ENCODE peak calls at places on chromosomes 7 and 10, in five cellular contexts. D is NB4, R is dorsolateral prefrontal cortex, A is fibroblast of lung, O is WERI-Rb-1. S is an unnamed sample.

GRCh38 chr7:51079494-51079893 is 237.1 kb downstream of the COBL start:
- DNase-seq in O (no peak), R (no peak), A (no peak), D (no peak), S (no peak)

GRCh38 chr7:7795736-7796135 is 77.3 kb upstream of the RPA3 start:
- DNase-seq in A (peak; percentile 60), R (no peak), O (no peak), D (peak; percentile 43), S (no peak)

GRCh38 chr10:500876-501275 is 188.6 kb downstream of the DIP2C start:
- DNase-seq in O (no peak), A (peak; percentile 51), D (no peak), R (no peak), S (no peak)

GRCh38 chr10:58651040-58651439 is 138.4 kb downstream of the BICC1 start:
- DNase-seq in A (peak; percentile 45), D (no peak), O (no peak), R (no peak), S (no peak)

GRCh38 chr7:20597339-20597738 is 18.1 kb upstream of the ABCB5 start:
- DNase-seq in A (peak; percentile 12), O (no peak), D (no peak), R (no peak), S (no peak)

GRCh38 chr7:101707587-101707986 is 78.5 kb upstream of the MYL10 start:
- DNase-seq in O (no peak), A (no peak), R (no peak), D (no peak), S (peak; percentile 91)

GRCh38 chr7:117829450-117829849 is 43.8 kb downstream of the CTTNBP2 start:
- DNase-seq in D (no peak), O (no peak), A (no peak), R (no peak), S (no peak)

GRCh38 chr7:22351878-22352277 is 5.1 kb downstream of the RAPGEF5 start:
- DNase-seq in D (no peak), O (no peak), R (no peak), A (no peak), S (no peak)

GRCh38 chr10:30820282-30820991 is 190.9 kb upstream of the LYZL2 start:
- DNase-seq in D (no peak), A (peak; percentile 88), R (no peak), O (no peak), S (no peak)

GRCh38 chr7:158265743-158266080 is 321.9 kb downstream of the PTPRN2 start:
- DNase-seq in A (no peak), R (peak; percentile 20), O (no peak), D (no peak), S (no peak)

GRCh38 chr10:14219411-14219810 is 111.3 kb downstream of the FRMD4A start:
- DNase-seq in R (no peak), A (no peak), D (no peak), O (no peak), S (no peak)

GRCh38 chr10:69253171-69253570 is 25.1 kb upstream of the HK1 start:
- DNase-seq in O (no peak), D (no peak), R (no peak), A (no peak), S (no peak)

GRCh38 chr10:69567920-69568319 is 5.3 kb downstream of the NEUROG3 start:
- DNase-seq in A (peak; percentile 63), R (no peak), O (no peak), D (peak; percentile 50), S (no peak)

GRCh38 chr10:113187066-113187777 is 237.2 kb downstream of the TCF7L2 start:
- DNase-seq in O (no peak), R (peak; percentile 50), D (no peak), A (peak; percentile 14), S (no peak)

GRCh38 chr7:47967123-47967522 is 12.3 kb downstream of the HUS1 start:
- DNase-seq in A (no peak), O (no peak), R (no peak), D (no peak), S (no peak)

GRCh38 chr7:47970750-47971149 is 8.7 kb downstream of the HUS1 start:
- DNase-seq in A (no peak), O (no peak), R (no peak), D (no peak), S (no peak)

GRCh38 chr7:47967708-47968107 is 11.7 kb downstream of the HUS1 start:
- DNase-seq in D (no peak), O (no peak), R (no peak), A (no peak), S (no peak)

GRCh38 chr7:47965456-47965855 is 14.0 kb downstream of the HUS1 start:
- DNase-seq in R (peak; percentile 67), A (no peak), O (no peak), D (no peak), S (no peak)

DNA sequence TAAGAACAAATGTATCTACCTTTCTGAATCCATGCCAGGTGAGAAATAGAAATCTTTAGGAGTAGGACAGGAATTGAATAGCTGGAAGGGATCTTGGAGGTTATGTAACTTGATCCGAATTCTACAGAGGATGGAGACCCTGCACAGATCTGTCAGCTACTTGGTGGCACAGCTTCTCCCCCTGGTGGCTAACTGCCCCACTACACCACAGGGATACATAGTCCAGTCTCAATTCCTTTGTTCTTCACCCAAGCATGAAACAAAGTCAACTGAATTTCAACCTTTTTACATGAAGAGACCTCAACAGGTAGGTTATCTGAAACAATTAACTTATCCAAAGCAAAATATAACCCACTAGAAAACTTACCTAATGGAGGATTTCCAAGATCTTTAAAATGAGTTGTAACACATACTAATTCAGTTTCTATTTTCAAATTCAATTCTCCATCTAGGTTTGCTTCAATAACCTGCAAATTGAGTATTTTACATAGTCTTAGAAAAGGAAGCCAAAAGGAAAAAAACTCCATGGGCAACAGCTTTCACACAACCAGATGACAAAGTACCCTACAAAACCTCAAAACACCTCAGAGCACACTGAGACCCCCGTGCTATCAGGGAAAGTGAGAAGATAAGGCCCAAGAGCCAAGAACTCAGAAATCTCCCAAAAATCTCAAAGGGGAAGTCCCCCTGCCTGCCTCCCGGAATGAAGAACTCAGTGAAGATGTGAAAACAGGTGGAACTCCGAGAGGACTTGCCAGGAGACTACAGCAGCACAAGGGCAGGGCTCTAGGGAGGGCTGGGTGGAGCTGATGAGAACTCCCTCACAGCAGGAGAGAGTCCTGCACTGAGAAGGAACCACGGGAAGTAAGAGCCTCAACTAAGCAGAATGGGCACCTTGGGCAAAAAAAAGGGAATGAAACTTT is 10.3 kb downstream of the HUS1 start:
- DNase-seq in O (peak; percentile 77), A (peak; percentile 75), D (peak; percentile 71), R (peak; percentile 77), S (peak; percentile 78)
- TF ChIP-seq CTCF in O (peak; percentile 92), A (peak; percentile 94), D (peak; percentile 91), R (peak; percentile 87), S (peak; percentile 81)

GRCh38 chr10:125122566-125122965 is 37.8 kb downstream of the CTBP2 start:
- DNase-seq in D (no peak), A (no peak), O (no peak), R (peak; percentile 7), S (no peak)
- H3K4me3 ChIP-seq in D (no peak overlapping the region), A (no peak overlapping the region), O (no peak overlapping the region), R (no peak overlapping the region), S (no peak overlapping the region)

GRCh38 chr7:12963435-12963834 is 276.0 kb downstream of the ARL4A start:
- DNase-seq in R (no peak), A (no peak), D (no peak), O (no peak), S (no peak)

GRCh38 chr7:12967322-12967721 is 279.9 kb downstream of the ARL4A start:
- DNase-seq in D (no peak), A (no peak), O (no peak), R (no peak), S (no peak)

GRCh38 chr7:12965767-12966166 is 278.3 kb downstream of the ARL4A start:
- DNase-seq in R (no peak), A (no peak), O (no peak), D (no peak), S (no peak)

GRCh38 chr7:12961910-12962309 is 274.5 kb downstream of the ARL4A start:
- DNase-seq in A (no peak), O (peak; percentile 38), R (no peak), D (no peak), S (no peak)

GRCh38 chr7:12964836-12965235 is 277.4 kb downstream of the ARL4A start:
- DNase-seq in A (no peak), O (no peak), D (no peak), R (no peak), S (no peak)
- TF ChIP-seq CTCF in A (no peak), O (no peak), D (no peak), R (no peak), S (no peak)

GRCh38 chr10:108469940-108470339 is 1305.4 kb upstream of the SORCS1 start:
- DNase-seq in D (peak; percentile 5), O (no peak), A (no peak), R (no peak), S (no peak)

GRCh38 chr10:108471420-108471819 is 1306.9 kb upstream of the SORCS1 start:
- DNase-seq in R (no peak), D (no peak), O (no peak), A (no peak), S (no peak)

GRCh38 chr10:108461976-108462375 is 1297.5 kb upstream of the SORCS1 start:
- DNase-seq in D (no peak), O (no peak), R (no peak), A (no peak), S (no peak)

DNA sequence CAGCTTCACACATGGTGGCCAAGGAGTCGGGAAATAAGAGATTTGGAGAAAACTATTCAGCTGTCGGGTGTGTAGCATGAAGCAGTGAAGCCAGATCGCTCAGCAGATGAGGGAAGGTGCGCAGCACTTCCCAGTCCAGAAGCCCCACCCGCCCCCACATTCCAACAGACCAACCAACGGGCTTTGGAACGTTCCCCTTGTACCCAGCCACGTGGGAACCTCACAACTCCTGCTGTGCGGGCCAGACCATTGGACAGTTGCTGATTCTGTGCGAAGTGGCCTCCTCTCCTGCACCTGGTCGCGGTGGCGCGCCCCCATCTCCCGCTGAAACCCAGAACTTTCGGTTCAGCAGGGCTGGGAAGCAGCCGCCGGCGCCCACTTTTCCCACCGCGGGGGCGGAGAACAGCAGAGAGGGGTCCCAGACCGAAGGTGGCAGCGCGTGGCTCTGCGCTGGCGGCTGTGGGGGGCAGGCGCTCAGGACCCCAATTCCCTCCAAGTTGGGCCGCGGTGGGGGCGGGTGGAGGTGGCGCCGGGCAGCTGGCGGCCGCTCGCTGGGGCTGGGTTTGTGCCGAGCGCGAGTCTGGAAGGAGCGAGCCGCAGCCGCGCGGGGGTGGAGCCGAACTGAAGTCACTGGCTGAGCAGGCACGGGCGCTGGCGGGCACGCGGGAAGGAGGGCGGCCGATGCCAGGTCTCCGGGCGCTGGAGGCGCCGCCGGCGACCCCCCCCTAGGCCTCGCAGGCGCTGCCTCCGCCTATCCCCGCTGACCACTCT is 1301.5 kb upstream of the SORCS1 start:
- DNase-seq in R (peak; percentile 65), D (no peak), A (no peak), O (peak; percentile 57), S (peak; percentile 30)
- H3K4me3 ChIP-seq in R (peak overlapping the region; percentile 62), D (no peak overlapping the region), A (peak overlapping the region; percentile 60), O (peak overlapping the region; percentile 73), S (peak overlapping the region; percentile 47)

DNA sequence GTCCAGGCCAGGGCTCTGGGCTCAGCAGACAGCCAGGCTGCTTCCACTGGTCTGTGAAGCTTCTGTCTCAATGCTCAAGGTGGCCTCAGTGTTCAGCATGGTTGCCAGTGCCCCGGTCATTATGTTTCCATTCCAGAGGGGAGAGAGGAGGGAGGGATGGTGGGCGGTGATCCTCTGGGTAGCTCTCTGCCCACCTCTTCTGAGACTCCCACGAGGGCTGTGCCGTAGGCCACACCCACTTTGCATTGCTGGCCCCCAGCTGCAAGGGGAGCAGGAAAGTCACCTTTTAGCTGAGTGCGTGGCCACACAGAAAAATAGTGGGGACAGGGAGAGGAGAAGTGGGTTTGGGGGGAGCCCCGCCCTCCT is 42.5 kb downstream of the FOXK1 start:
- DNase-seq in A (peak; percentile 32), D (peak; percentile 82), R (no peak), O (no peak), S (no peak)
- TF ChIP-seq CTCF in A (no peak), D (no peak), R (no peak), O (no peak), S (no peak)